ENCODE peak calls at places on chromosomes 3 and 15, in nine cellular contexts. B, L, W, U, C, V, M, T and R are unnamed samples.

GRCh38 chr15:41930221-41930866 is 36.5 kb upstream of the SPTBN5 start:
- DNase-seq in T (peak; percentile 78), V (no peak), U (peak; percentile 87), W (no peak), C (no peak), B (peak; percentile 96), M (peak; percentile 80), L (no peak), R (no peak)

GRCh38 chr3:72997421-72997961 is 880 bp downstream of the PPP4R2 start:
- DNase-seq in B (peak; percentile 69), W (no peak), L (no peak), T (no peak), M (no peak), C (peak; percentile 42), V (no peak), U (peak; percentile 78), R (no peak)

GRCh38 chr3:124676236-124676635 is 54.0 kb upstream of the UMPS start:
- DNase-seq in M (no peak), W (no peak), L (no peak), U (no peak), B (peak; percentile 94), T (no peak), V (no peak), C (peak; percentile 18), R (no peak)

GRCh38 chr3:18861137-18861536 is 287.2 kb upstream of the KCNH8 start:
- DNase-seq in B (no peak), U (no peak), T (no peak), M (no peak), C (no peak), V (no peak), L (no peak), W (no peak), R (no peak)

GRCh38 chr3:150544726-150545125 is 1.6 kb downstream of the SERP1 start:
- DNase-seq in T (no peak), V (no peak), L (no peak), B (peak; percentile 26), M (no peak), U (peak; percentile 60), C (no peak), W (no peak), R (no peak)

GRCh38 chr15:69060041-69060481 is 45.6 kb downstream of the NOX5 start:
- DNase-seq in L (no peak), B (no peak), M (peak; percentile 85), U (no peak), C (no peak), V (no peak), W (peak; percentile 39), T (no peak), R (no peak)

GRCh38 chr3:4196748-4197147 is 106.4 kb upstream of the SETMAR start:
- DNase-seq in W (no peak), T (no peak), U (no peak), V (no peak), M (no peak), C (no peak), B (no peak), L (no peak), R (no peak)

GRCh38 chr3:81579744-81580143 is 181.7 kb downstream of the GBE1 start:
- DNase-seq in T (no peak), U (no peak), M (no peak), V (no peak), B (no peak), C (no peak), L (no peak), W (no peak), R (no peak)

GRCh38 chr3:138331143-138331894 is 1.7 kb upstream of the NME9 start:
- DNase-seq in V (no peak), C (no peak), B (peak; percentile 41), U (peak; percentile 67), M (no peak), W (no peak), L (no peak), T (no peak), R (no peak)

GRCh38 chr3:100185847-100186246 is 71.5 kb upstream of the FILIP1L start:
- DNase-seq in B (peak; percentile 12), U (no peak), W (no peak), C (no peak), L (no peak), V (no peak), M (no peak), T (no peak), R (no peak)

GRCh38 chr15:71761649-71762048 is 48.7 kb upstream of the NR2E3 start:
- DNase-seq in V (no peak), C (no peak), W (peak; percentile 59), B (peak; percentile 88), L (no peak), M (peak; percentile 79), T (no peak), U (peak; percentile 89), R (no peak)

GRCh38 chr3:46484388-46484787 is 13.4 kb upstream of the RTP3 start:
- DNase-seq in M (no peak), C (no peak), U (no peak), T (no peak), W (no peak), V (no peak), B (no peak), L (no peak), R (no peak)

GRCh38 chr3:46483799-46484198 is 14.0 kb upstream of the RTP3 start:
- DNase-seq in T (no peak), W (no peak), B (no peak), M (no peak), L (no peak), V (no peak), U (no peak), C (no peak), R (no peak)

GRCh38 chr3:46481636-46482035 is 16.1 kb upstream of the RTP3 start:
- DNase-seq in U (no peak), C (no peak), L (no peak), T (no peak), W (no peak), M (no peak), V (no peak), B (peak; percentile 37), R (no peak)

GRCh38 chr3:46480481-46481195 is 15.9 kb upstream of the LTF start:
- DNase-seq in U (no peak), M (no peak), B (no peak), C (no peak), V (no peak), L (peak; percentile 54), T (no peak), W (no peak), R (no peak)

GRCh38 chr3:46482632-46483311 is 15.0 kb upstream of the RTP3 start:
- DNase-seq in V (no peak), W (no peak), U (peak; percentile 19), C (no peak), T (no peak), L (no peak), M (no peak), B (peak; percentile 38), R (no peak)
- TF ChIP-seq CTCF in V (no peak), W (no peak), U (no peak), C (no peak), T (no peak), L (no peak), M (no peak), B (no peak), R (no peak)

DNA sequence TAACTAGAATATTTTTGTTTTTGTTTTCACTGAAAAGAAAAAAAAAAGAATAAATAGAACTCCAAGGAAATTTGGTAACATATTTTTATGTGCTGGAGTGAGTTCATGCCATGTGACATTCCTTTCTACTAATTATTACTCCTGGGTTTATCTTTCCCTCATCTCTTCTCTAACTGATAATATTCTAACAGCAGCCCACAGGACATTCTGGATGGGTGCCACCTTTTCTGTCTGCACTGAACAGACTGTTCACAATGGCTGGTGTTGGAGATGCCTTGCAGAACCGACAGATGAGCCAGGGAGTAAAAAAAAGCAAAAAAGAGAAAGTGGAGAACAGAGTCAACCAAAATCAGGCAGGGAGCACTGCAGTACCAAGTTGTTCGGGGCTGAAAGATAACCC is 151.3 kb downstream of the OR4M2 start:
- DNase-seq in B (no peak), C (no peak), V (no peak), L (no peak), T (no peak), W (no peak), M (no peak), U (no peak), R (peak; percentile 30)
- H3K4me3 ChIP-seq in B (no peak overlapping the region), C (no peak overlapping the region), V (no peak overlapping the region), L (no peak overlapping the region), T (no peak overlapping the region), W (no peak overlapping the region), M (no peak overlapping the region), U (no peak overlapping the region), R (no peak overlapping the region)

DNA sequence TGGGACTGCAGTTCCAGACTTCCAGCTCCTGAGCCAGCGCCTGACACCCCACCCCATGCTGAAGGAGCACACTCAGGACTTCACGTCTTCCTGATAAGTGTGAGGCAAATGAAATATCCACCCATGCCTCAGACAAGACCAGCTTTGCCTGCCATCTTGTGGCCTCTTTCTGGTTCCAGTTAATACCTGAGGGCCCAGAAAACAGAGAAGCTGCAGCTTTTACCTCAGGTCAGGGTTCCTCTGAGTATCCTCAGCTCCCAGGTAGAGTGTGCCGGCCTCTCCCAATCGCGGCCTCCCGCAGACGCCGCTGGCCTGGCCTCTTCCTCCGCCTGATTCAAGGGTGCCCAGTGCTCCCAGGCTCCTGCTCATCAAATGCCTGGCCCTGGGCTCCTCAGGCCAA is 5.1 kb upstream of the KLHL6 start:
- DNase-seq in L (no peak), W (no peak), V (no peak), U (peak; percentile 49), M (no peak), T (no peak), C (no peak), B (no peak), R (no peak)
- TF ChIP-seq CTCF in L (no peak), W (peak; percentile 6), V (no peak), U (peak; percentile 55), M (no peak), T (peak; percentile 35), C (peak; percentile 59), B (no peak), R (no peak)

GRCh38 chr15:62187425-62187824 is 22.3 kb upstream of the C2CD4B start:
- DNase-seq in C (no peak), V (no peak), T (no peak), W (no peak), L (no peak), U (no peak), M (no peak), B (no peak), R (no peak)

GRCh38 chr15:62188744-62189143 is 23.7 kb upstream of the C2CD4B start:
- DNase-seq in V (no peak), U (no peak), T (no peak), W (no peak), M (no peak), L (no peak), C (no peak), B (no peak), R (no peak)

GRCh38 chr15:62190257-62190656 is 25.2 kb upstream of the C2CD4B start:
- DNase-seq in B (no peak), W (no peak), M (no peak), U (no peak), T (no peak), L (no peak), V (no peak), C (no peak), R (no peak)

GRCh38 chr15:62186578-62186977 is 21.5 kb upstream of the C2CD4B start:
- DNase-seq in L (no peak), W (no peak), T (no peak), B (no peak), U (no peak), V (no peak), M (no peak), C (no peak), R (no peak)

DNA sequence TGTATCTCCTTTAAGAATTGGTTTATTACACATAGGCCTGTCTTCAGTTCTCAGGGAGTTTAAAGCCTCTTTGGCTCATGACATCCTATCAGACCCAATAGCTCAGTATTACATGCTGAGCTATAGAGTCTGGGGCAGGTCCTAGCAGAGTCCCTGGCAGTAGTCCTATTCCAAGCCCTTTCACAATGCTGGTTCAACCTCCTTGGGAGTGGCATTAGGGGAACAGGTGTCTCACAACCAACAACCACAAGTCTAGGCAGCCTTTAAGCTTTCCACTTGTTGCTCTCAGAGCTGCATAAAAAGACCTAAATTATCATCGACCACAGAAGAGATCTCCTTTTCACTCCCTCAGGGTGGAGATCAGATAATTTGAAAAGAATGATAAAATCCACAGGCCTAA is 22.8 kb upstream of the C2CD4B start:
- DNase-seq in M (no peak), C (no peak), V (no peak), L (no peak), T (no peak), W (no peak), B (no peak), U (no peak), R (no peak)
- H3K4me3 ChIP-seq in M (no peak overlapping the region), C (no peak overlapping the region), V (no peak overlapping the region), L (no peak overlapping the region), T (no peak overlapping the region), W (no peak overlapping the region), B (no peak overlapping the region), U (no peak overlapping the region), R (no peak overlapping the region)